ENCODE peak calls at places on chromosomes 11 and 22, in eight cellular contexts. K is KG1, V is H7, O is iris pigment epithelial cell, B is GM12865, A is transverse colon, W is endothelial cell, G is activated T-cell treated with anti-CD3 and anti-CD28 coated beads for 1 hour. L is an unnamed sample.

GRCh38 chr22:38935023-38935422 is 22.4 kb upstream of the APOBEC3A start:
- DNase-seq in V (no peak), K (no peak), O (no peak), W (no peak), B (no peak), G (no peak), A (peak), L (peak)

GRCh38 chr11:35190804-35191348 is 51.9 kb downstream of the CD44 start:
- DNase-seq in V (no peak), A (no peak), G (no peak), B (no peak), O (peak), K (no peak), W (no peak), L (no peak)

GRCh38 chr22:28989035-28989464 is 72.6 kb downstream of the C22orf31 start:
- DNase-seq in G (no peak), O (peak), K (no peak), W (no peak), V (peak), B (no peak), A (no peak), L (peak)

GRCh38 chr11:68941324-68942089 is 37.8 kb downstream of the IGHMBP2 start:
- DNase-seq in O (no peak), V (peak), W (no peak), A (no peak), G (no peak), B (no peak), K (no peak), L (peak)

GRCh38 chr22:27185903-27186302 is 528.5 kb downstream of the MIAT start:
- DNase-seq in A (no peak), V (no peak), W (no peak), G (no peak), B (no peak), O (no peak), K (no peak), L (no peak)

GRCh38 chr11:35151896-35152295 is 12.9 kb downstream of the CD44 start:
- DNase-seq in W (no peak), V (no peak), B (no peak), G (no peak), A (no peak), O (no peak), K (no peak), L (no peak)

GRCh38 chr11:95337175-95337957 is 106.4 kb upstream of the SESN3 start:
- DNase-seq in O (peak), A (peak), K (peak), G (peak), B (peak), V (peak), W (peak), L (no peak)

GRCh38 chr11:789951-790350 is at the start of gene CEND1:
- DNase-seq in G (no peak), O (peak), W (peak), B (peak), K (no peak), V (peak), A (no peak), L (no peak)

GRCh38 chr11:126488591-126489370 is 133.3 kb downstream of the ST3GAL4 start:
- DNase-seq in A (no peak), V (no peak), W (no peak), K (no peak), B (no peak), O (no peak), G (no peak), L (no peak)

GRCh38 chr22:26713823-26714449 is 56.5 kb downstream of the MIAT start:
- DNase-seq in W (no peak), A (no peak), B (no peak), G (no peak), K (no peak), V (no peak), O (peak), L (no peak)

GRCh38 chr11:113504586-113504985 is 29.4 kb upstream of the DRD2 start:
- DNase-seq in A (no peak), G (no peak), O (no peak), K (no peak), B (no peak), V (no peak), W (no peak), L (no peak)

GRCh38 chr22:30031764-30032468 is 48.3 kb upstream of the HORMAD2 start:
- DNase-seq in G (no peak), A (no peak), K (no peak), B (no peak), V (no peak), O (no peak), W (no peak), L (no peak)

GRCh38 chr11:103714246-103714645 is 322.2 kb upstream of the DDI1 start:
- DNase-seq in W (no peak), A (no peak), K (no peak), O (peak), B (no peak), V (no peak), G (no peak), L (no peak)

GRCh38 chr11:34318111-34319037 is 39.4 kb downstream of the ABTB2 start:
- DNase-seq in B (no peak), O (peak), G (no peak), V (no peak), K (no peak), A (peak), W (no peak), L (no peak)

GRCh38 chr22:32723632-32724031 is 77.9 kb upstream of the TIMP3 start:
- DNase-seq in A (peak), O (peak), W (no peak), B (peak), G (peak), V (no peak), K (peak), L (peak)

GRCh38 chr22:36197065-36197440 is 4.6 kb downstream of the APOL4 start:
- DNase-seq in O (peak), G (no peak), K (no peak), V (peak), B (peak), W (peak), A (peak), L (no peak)

GRCh38 chr11:75239551-75240290 is 853 bp upstream of the TPBGL start:
- DNase-seq in B (no peak), O (no peak), W (no peak), K (no peak), A (no peak), V (peak), G (no peak), L (no peak)

GRCh38 chr11:75577198-75577597 is 15.1 kb downstream of the SERPINH1 start:
- DNase-seq in G (peak), V (peak), O (no peak), W (peak), B (no peak), A (peak), K (no peak), L (no peak)

GRCh38 chr11:95884364-95884763 is 39.5 kb downstream of the MTMR2 start:
- DNase-seq in A (no peak), W (no peak), V (no peak), B (no peak), G (no peak), K (no peak), O (peak), L (no peak)

GRCh38 chr11:12094872-12095800 is 15.3 kb upstream of the MICAL2 start:
- DNase-seq in G (no peak), V (no peak), W (no peak), B (no peak), K (no peak), O (no peak), A (peak), L (peak)

GRCh38 chr22:32058656-32059280 is 15.7 kb downstream of the SLC5A1 start:
- DNase-seq in A (no peak), O (peak), B (no peak), G (no peak), K (no peak), W (no peak), V (no peak), L (no peak)

GRCh38 chr11:118996926-118997626 is 862 bp upstream of the CENATAC start:
- DNase-seq in V (peak), G (no peak), A (no peak), W (peak), O (peak), K (peak), B (peak), L (no peak)

GRCh38 chr11:30818721-30819120 is 232.6 kb upstream of the MPPED2 start:
- DNase-seq in B (no peak), K (no peak), A (no peak), W (no peak), V (no peak), G (no peak), O (no peak), L (no peak)

GRCh38 chr11:75351541-75352416 is at the start of gene ARRB1:
- DNase-seq in G (peak), K (peak), V (peak), A (peak), B (peak), O (peak), W (peak), L (peak)

GRCh38 chr22:30806391-30806861 is 111.8 kb downstream of the OSBP2 start:
- DNase-seq in W (no peak), V (peak), B (no peak), G (no peak), O (peak), K (no peak), A (no peak), L (no peak)

GRCh38 chr22:37282385-37282677 is at the start of gene CYTH4:
- DNase-seq in B (peak), G (peak), V (peak), K (no peak), W (no peak), O (no peak), A (peak), L (no peak)

GRCh38 chr11:10298342-10298741 is 4.3 kb upstream of the SBF2 start:
- DNase-seq in O (peak), A (no peak), B (peak), G (peak), K (no peak), V (peak), W (no peak), L (no peak)

GRCh38 chr11:3231851-3232744 is at the start of gene MRGPRE:
- DNase-seq in G (no peak), K (no peak), W (no peak), B (no peak), A (no peak), V (peak), O (no peak), L (no peak)

GRCh38 chr11:34605481-34606325 is 15.2 kb upstream of the EHF start:
- DNase-seq in W (no peak), B (no peak), A (no peak), K (no peak), V (no peak), O (no peak), G (no peak), L (no peak)

GRCh38 chr22:27537481-27537891 is 264.1 kb downstream of the MN1 start:
- DNase-seq in W (no peak), K (no peak), B (no peak), O (peak), A (peak), G (no peak), V (no peak), L (no peak)

GRCh38 chr22:36439481-36440271 is 41.8 kb downstream of the TXN2 start:
- DNase-seq in K (no peak), V (no peak), W (no peak), B (no peak), O (peak), G (no peak), A (peak), L (no peak)

GRCh38 chr11:34251640-34251980 is 106.2 kb downstream of the ABTB2 start:
- DNase-seq in K (no peak), O (peak), V (no peak), W (no peak), B (no peak), G (no peak), A (no peak), L (no peak)

GRCh38 chr22:46352691-46353386 is 17.3 kb downstream of the TRMU start:
- DNase-seq in W (no peak), B (no peak), O (peak), A (peak), K (no peak), V (no peak), G (no peak), L (no peak)